ENCODE peak calls at places on chromosomes 1 and 21, in four cellular contexts. B is IMR-90, V is K562, O is H1. T is an unnamed sample.

GRCh38 chr1:1782399-1783221 is 4.3 kb upstream of the NADK start:
- DNase-seq in B (peak; percentile 54), V (peak; percentile 72), O (peak; percentile 79), T (no peak)

GRCh38 chr21:30340714-30341573 is 3.5 kb upstream of the KRTAP27-1 start:
- DNase-seq in B (peak; percentile 10), V (peak; percentile 30), O (peak; percentile 63), T (no peak)

GRCh38 chr1:211386931-211387330 is 60.3 kb downstream of the TRAF5 start:
- DNase-seq in B (peak; percentile 67), V (no peak), O (no peak), T (no peak)

GRCh38 chr1:18387307-18387706 is 93.4 kb upstream of the KLHDC7A start:
- DNase-seq in B (no peak), V (no peak), O (no peak), T (no peak)

GRCh38 chr1:186903374-186904129 is 74.8 kb downstream of the PLA2G4A start:
- DNase-seq in B (no peak), V (no peak), O (no peak), T (no peak)

GRCh38 chr1:88801575-88802208 is 89.7 kb downstream of the GTF2B start:
- DNase-seq in B (peak; percentile 42), V (no peak), O (no peak), T (peak; percentile 12)

GRCh38 chr1:54610601-54611580 is 12.4 kb downstream of the FAM151A start:
- DNase-seq in B (no peak), V (no peak), O (no peak), T (no peak)

GRCh38 chr1:44587796-44588460 is 86.4 kb downstream of the TMEM53 start:
- DNase-seq in B (no peak), V (no peak), O (no peak), T (no peak)

GRCh38 chr21:32538147-32538792 is 47.1 kb downstream of the TCP10L start:
- DNase-seq in B (no peak), V (no peak), O (no peak), T (no peak)

GRCh38 chr1:48898894-48899293 is 122.2 kb upstream of the BEND5 start:
- DNase-seq in B (no peak), V (no peak), O (no peak), T (no peak)

GRCh38 chr1:110069302-110070281 is 880 bp downstream of the ALX3 start:
- DNase-seq in B (no peak), V (no peak), O (peak; percentile 76), T (no peak)

GRCh38 chr1:47444578-47445465 is 7.0 kb downstream of the FOXD2 start:
- DNase-seq in B (peak; percentile 10), V (no peak), O (peak; percentile 77), T (no peak)

GRCh38 chr1:78491311-78492071 is 717 bp downstream of the PTGFR start:
- DNase-seq in B (peak; percentile 61), V (no peak), O (peak; percentile 65), T (no peak)

GRCh38 chr1:30315185-30315960 is 408.0 kb downstream of the MATN1 start:
- DNase-seq in B (peak; percentile 5), V (no peak), O (peak; percentile 33), T (no peak)

DNA sequence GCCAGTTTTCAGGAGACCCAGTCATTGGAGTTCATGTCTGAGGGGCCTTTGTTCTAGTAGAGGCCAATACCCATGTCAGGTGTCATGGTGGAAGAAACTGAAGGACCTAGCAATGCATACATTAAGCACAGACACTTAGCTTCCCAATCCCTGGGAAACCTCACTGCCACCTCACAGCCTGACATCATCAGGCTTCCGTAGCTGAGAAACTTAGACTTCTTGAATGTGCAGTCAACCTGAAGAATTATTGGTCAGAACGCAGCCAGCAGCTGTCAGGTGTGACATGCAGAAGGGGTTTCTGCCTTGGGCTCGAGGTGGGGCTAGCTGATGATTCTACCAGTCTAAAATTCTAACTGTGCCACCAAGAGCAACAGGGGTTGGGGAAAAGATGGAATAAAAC is 1.9 kb upstream of the ITPKB start:
- DNase-seq in B (no peak), V (no peak), O (no peak), T (no peak)
- TF ChIP-seq CHD1 in B (no peak), V (no peak), O (no peak), T (no peak)

DNA sequence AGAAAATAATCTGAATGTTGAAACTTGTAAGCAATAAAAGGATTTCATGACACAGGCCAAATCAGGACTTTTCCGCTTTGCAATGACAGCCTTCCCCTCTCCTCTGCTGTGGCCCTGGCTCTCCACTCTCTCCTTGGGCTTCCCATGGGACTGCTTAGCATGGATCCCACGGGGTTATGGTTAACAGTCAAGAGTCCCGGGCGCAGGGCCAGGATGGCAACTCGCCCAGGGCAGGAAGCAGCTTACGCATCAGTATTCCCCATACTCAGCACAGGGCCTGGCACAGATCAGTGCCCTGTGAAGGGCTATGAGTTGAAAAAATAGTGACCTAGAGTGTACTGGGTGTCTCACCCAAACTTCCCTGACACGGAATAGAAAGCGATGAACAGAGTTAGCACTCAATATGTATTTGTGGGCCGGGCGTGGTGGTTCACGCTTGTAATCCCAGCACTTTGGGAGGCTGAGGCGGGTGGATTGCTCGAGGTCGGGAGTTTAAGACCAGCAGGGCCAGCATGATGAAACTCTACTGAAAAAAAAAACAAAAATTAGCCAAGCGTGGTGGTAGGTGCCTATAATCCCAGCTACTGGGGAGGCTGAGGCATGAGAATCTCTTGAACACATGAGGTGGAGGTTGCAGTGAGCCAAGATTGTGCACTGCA is 29.1 kb upstream of the GRHL3 start:
- DNase-seq in B (peak; percentile 81), V (no peak), O (no peak), T (no peak)
- TF ChIP-seq CHD1 in B (no peak), V (no peak), O (no peak), T (no peak)

GRCh38 chr1:9143250-9143649 is 14.3 kb upstream of the GPR157 start:
- DNase-seq in B (peak; percentile 57), V (no peak), O (no peak), T (no peak)
- TF ChIP-seq CHD1 in B (no peak), V (no peak), O (no peak), T (no peak)

GRCh38 chr1:171472183-171472647 is 13.1 kb upstream of the PRRC2C start:
- DNase-seq in B (no peak), V (no peak), O (no peak), T (peak; percentile 25)

GRCh38 chr1:171470726-171471125 is 14.6 kb upstream of the PRRC2C start:
- DNase-seq in B (no peak), V (no peak), O (no peak), T (no peak)

GRCh38 chr1:171467626-171468025 is 17.7 kb upstream of the PRRC2C start:
- DNase-seq in B (no peak), V (no peak), O (no peak), T (no peak)

GRCh38 chr1:171468120-171468790 is 17.1 kb upstream of the PRRC2C start:
- DNase-seq in B (peak; percentile 64), V (no peak), O (no peak), T (no peak)
- TF ChIP-seq CHD1 in B (no peak), V (no peak), O (no peak), T (no peak)

DNA sequence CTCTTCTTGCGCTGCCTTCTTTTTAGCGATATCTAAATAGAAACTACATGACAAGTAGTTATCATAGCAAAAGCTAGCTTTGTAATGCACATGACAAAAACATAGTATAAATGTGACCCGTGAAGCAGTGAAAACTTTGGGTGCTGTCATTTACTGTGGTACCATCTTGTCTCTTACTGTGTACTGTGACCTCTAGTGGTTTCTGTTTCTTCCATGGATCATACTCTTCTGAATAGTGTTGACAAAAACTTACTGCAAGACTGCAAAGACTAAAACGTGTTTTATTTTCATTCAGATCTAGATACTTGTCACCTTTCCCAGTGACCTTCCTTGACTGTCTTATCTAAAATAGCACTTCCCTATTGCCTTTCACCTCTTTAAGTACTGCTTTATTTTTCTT is 6.1 kb downstream of the RLF start:
- DNase-seq in B (no peak), V (no peak), O (no peak), T (no peak)
- TF ChIP-seq CHD1 in B (no peak), V (no peak), O (no peak), T (no peak)

T was measured in GM12878.